ENCODE peak calls at places on chromosomes 11 and 22, in six cellular contexts. V is lung; H is spleen; U is CD4-positive, alpha-beta T cell; E is CD8-positive, alpha-beta memory T cell; N is Peyer's patch. X is an unnamed sample.
A peak's percentile ranks its signal among the peaks of the same experiment; 100 is the strongest.

GRCh38 chr11:3840289-3840869 is 380 bp downstream of the RHOG start:
- DNase-seq in V (no peak), N (peak; percentile 63), H (peak; percentile 86), E (peak; percentile 62), U (peak; percentile 18), X (no peak)

GRCh38 chr11:17846852-17847453 is 112.4 kb downstream of the KCNC1 start:
- DNase-seq in U (no peak), V (no peak), N (no peak), E (no peak), H (no peak), X (no peak)

GRCh38 chr11:2313051-2313951 is 11.5 kb downstream of the TSPAN32 start:
- DNase-seq in H (peak; percentile 61), V (no peak), N (peak; percentile 42), E (no peak), U (no peak), X (no peak)

GRCh38 chr11:43278302-43278956 is 33.4 kb upstream of the API5 start:
- DNase-seq in H (no peak), N (no peak), E (no peak), U (no peak), V (no peak), X (no peak)

GRCh38 chr22:44724416-44724815 is 22.4 kb downstream of the PRR5 start:
- DNase-seq in N (no peak), U (no peak), E (no peak), V (no peak), H (no peak), X (no peak)

GRCh38 chr22:32473388-32473952 is 1.1 kb upstream of the FBXO7 start:
- DNase-seq in H (no peak), N (peak; percentile 54), V (no peak), E (peak; percentile 49), U (peak; percentile 8), X (peak; percentile 38)

GRCh38 chr11:316031-316701 is 2.3 kb downstream of the IFITM1 start:
- DNase-seq in N (peak; percentile 68), U (no peak), H (peak; percentile 89), E (no peak), V (no peak), X (no peak)

GRCh38 chr11:98732947-98733346 is 287.8 kb upstream of the CNTN5 start:
- DNase-seq in U (no peak), H (no peak), V (no peak), N (no peak), E (no peak), X (no peak)

GRCh38 chr11:86748296-86748695 is 52.0 kb upstream of the PRSS23 start:
- DNase-seq in N (no peak), H (no peak), E (no peak), U (no peak), V (no peak), X (no peak)

GRCh38 chr11:95398437-95399112 is 167.6 kb upstream of the SESN3 start:
- DNase-seq in U (no peak), V (no peak), E (no peak), H (no peak), N (no peak), X (no peak)

GRCh38 chr11:19951558-19952083 is 208.7 kb downstream of the DBX1 start:
- DNase-seq in H (no peak), V (no peak), E (no peak), U (no peak), N (no peak), X (no peak)

GRCh38 chr11:20000393-20001134 is 159.7 kb downstream of the DBX1 start:
- DNase-seq in E (no peak), N (peak; percentile 47), U (no peak), H (no peak), V (peak; percentile 51), X (no peak)

GRCh38 chr11:3836903-3837302 is 3.9 kb downstream of the RHOG start:
- DNase-seq in N (peak; percentile 82), U (peak; percentile 47), V (no peak), E (peak; percentile 75), H (peak; percentile 94), X (no peak)

GRCh38 chr11:57406337-57406904 is 16.0 kb upstream of the PRG2 start:
- DNase-seq in E (no peak), H (no peak), V (no peak), U (no peak), N (no peak), X (no peak)

GRCh38 chr11:62432695-62433094 is 13.9 kb downstream of the SCGB1A1 start:
- DNase-seq in N (no peak), U (no peak), H (no peak), E (no peak), V (no peak), X (no peak)

GRCh38 chr11:77705195-77705876 is 67.7 kb upstream of the CLNS1A start:
- DNase-seq in U (no peak), V (no peak), H (no peak), E (no peak), N (no peak), X (no peak)

GRCh38 chr11:117221775-117222517 is 9.9 kb downstream of the PCSK7 start:
- DNase-seq in H (no peak), E (no peak), N (peak; percentile 58), V (no peak), U (no peak), X (peak; percentile 66)

GRCh38 chr11:37364246-37364839 is 766.3 kb upstream of the RAG2 start:
- DNase-seq in H (no peak), N (no peak), E (no peak), V (no peak), U (no peak), X (no peak)

GRCh38 chr11:119273721-119274120 is 43.2 kb downstream of the MCAM start:
- DNase-seq in H (no peak), E (no peak), N (no peak), V (no peak), U (no peak), X (no peak)

GRCh38 chr11:119347940-119348339 is 1.4 kb upstream of the MFRP start:
- DNase-seq in U (no peak), N (no peak), V (no peak), H (peak; percentile 52), E (no peak), X (no peak)

GRCh38 chr22:30248484-30248883 is 1.9 kb upstream of the LIF start:
- DNase-seq in V (no peak), H (no peak), N (no peak), U (no peak), E (no peak), X (no peak)

GRCh38 chr11:9875862-9876261 is 212.0 kb downstream of the SWAP70 start:
- DNase-seq in U (no peak), H (no peak), E (no peak), N (no peak), V (no peak), X (no peak)

GRCh38 chr11:107591446-107592236 is 694 bp downstream of the ELMOD1 start:
- DNase-seq in N (no peak), V (no peak), H (no peak), E (peak; percentile 46), U (peak; percentile 0), X (no peak)

GRCh38 chr11:60209977-60210376 is 27.1 kb upstream of the MS4A6A start:
- DNase-seq in U (no peak), N (no peak), E (no peak), V (no peak), H (no peak), X (no peak)

GRCh38 chr22:40043086-40043485 is 48.3 kb downstream of the FAM83F start:
- DNase-seq in V (peak; percentile 59), U (no peak), E (no peak), H (no peak), N (peak; percentile 60), X (no peak)

GRCh38 chr11:69831985-69832384 is 12.8 kb upstream of the FGF3 start:
- DNase-seq in H (peak; percentile 14), E (no peak), N (no peak), V (no peak), U (no peak), X (no peak)
- H3K9me3 ChIP-seq in H (peaks cover 13% of the 10 kb centered on the region), E (no peaks in the 10 kb centered on the region), N (no peaks in the 10 kb centered on the region), V (no peaks in the 10 kb centered on the region), U (no peaks in the 10 kb centered on the region), X (no peaks in the 10 kb centered on the region)

DNA sequence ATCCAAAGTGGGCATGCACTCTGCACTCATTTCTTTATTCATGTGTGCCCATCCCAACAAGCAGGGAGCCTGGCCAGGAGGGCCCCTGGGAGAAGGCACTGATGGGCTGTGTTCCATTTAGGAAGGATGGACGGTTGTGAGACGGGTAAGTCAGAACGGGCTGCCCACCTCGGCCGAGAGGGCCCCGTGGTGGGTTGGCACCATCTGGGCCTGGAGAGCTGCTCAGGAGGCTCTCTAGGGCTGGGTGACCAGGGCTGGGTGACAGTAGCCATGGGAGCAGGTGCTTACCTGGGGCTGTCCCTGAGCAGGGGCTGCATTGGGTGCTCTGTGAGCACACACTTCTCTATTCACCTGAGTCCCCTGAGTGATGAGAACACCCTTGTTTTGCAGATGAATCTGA is 129.3 kb upstream of the B3GAT1 start:
- DNase-seq in V (no peak), N (no peak), E (no peak), U (no peak), H (no peak), X (no peak)
- H3K9me3 ChIP-seq in V (no peaks in the 10 kb centered on the region), N (no peaks in the 10 kb centered on the region), E (no peaks in the 10 kb centered on the region), U (no peaks in the 10 kb centered on the region), H (peaks cover 3% of the 10 kb centered on the region), X (no peaks in the 10 kb centered on the region)

GRCh38 chr22:19723165-19723989 is at the start of gene GP1BB:
- DNase-seq in E (no peak), N (no peak), U (peak; percentile 16), H (no peak), V (no peak), X (peak; percentile 42)
- H3K9me3 ChIP-seq in E (no peaks in the 10 kb centered on the region), N (no peaks in the 10 kb centered on the region), U (no peaks in the 10 kb centered on the region), H (no peaks in the 10 kb centered on the region), V (no peaks in the 10 kb centered on the region), X (no peaks in the 10 kb centered on the region)

GRCh38 chr22:48081281-48081680 is 1318.8 kb downstream of the TBC1D22A start:
- DNase-seq in H (no peak), N (no peak), U (no peak), E (no peak), V (no peak), X (no peak)

GRCh38 chr22:48080304-48081165 is 1318.1 kb downstream of the TBC1D22A start:
- DNase-seq in N (no peak), U (no peak), V (no peak), E (no peak), H (no peak), X (no peak)

GRCh38 chr22:48077699-48078098 is 1315.2 kb downstream of the TBC1D22A start:
- DNase-seq in V (no peak), E (no peak), H (no peak), N (no peak), U (no peak), X (no peak)

GRCh38 chr22:48082284-48082683 is 1319.8 kb downstream of the TBC1D22A start:
- DNase-seq in V (no peak), H (peak; percentile 54), E (no peak), U (no peak), N (no peak), X (no peak)

DNA sequence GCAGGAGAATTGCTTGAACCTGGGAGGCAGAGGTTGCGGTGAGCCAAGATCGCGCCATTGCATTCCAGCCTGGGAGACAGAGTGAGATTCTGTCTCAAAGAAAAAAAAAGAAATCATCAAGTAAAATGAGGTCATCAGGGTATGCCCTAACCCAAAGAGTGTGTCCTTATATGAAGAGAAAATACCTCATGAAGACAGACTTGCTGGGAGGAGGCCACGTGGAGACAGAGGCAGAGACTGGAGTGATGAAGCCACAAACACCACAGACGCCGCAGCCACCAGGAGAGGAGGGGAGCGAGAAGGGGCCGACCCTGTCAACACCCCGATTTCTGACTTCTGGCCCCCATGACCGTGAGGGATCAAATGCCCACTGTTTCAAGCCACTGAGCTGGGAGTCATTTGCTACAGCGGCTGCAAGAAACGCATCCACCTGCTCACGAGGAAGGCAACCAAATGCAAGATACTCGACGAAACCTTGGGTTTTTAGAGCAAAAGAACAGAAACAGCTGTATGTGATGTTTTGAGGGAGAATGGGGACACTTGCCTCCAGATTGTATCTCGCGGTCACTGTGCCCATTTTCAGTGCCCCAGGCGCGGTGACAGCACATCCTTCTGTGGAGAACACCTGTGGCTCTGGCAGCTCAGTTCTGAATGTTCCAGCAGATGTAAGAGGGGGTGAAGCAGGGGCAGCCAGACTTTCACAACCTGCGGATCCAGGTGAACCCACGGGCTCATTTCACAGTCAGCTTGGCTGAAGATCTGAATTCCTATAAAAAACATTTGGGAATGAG is 1317.2 kb downstream of the TBC1D22A start:
- DNase-seq in U (no peak), V (no peak), E (no peak), H (no peak), N (no peak), X (no peak)
- H3K9me3 ChIP-seq in U (no peaks in the 10 kb centered on the region), V (no peaks in the 10 kb centered on the region), E (no peaks in the 10 kb centered on the region), H (no peaks in the 10 kb centered on the region), N (no peaks in the 10 kb centered on the region), X (no peaks in the 10 kb centered on the region)